ENCODE peak calls at places on chromosome 22, in five cellular contexts. F, W, P, O and Z are unnamed samples.

GRCh38 chr22:35299217-35299716 is 427 bp upstream of the TOM1 start:
- DNase-seq in F (no peak), W (no peak), P (no peak), O (no peak), Z (peak; percentile 38)

GRCh38 chr22:48004936-48005335 is 1242.5 kb downstream of the TBC1D22A start:
- DNase-seq in F (no peak), W (no peak), P (no peak), O (no peak), Z (no peak)

GRCh38 chr22:19176175-19176630 is 2.3 kb downstream of the SLC25A1 start:
- DNase-seq in F (peak; percentile 62), W (no peak), P (no peak), O (no peak), Z (no peak)

GRCh38 chr22:25853902-25854301 is 111.9 kb downstream of the MYO18B start:
- DNase-seq in F (no peak), W (no peak), P (no peak), O (no peak), Z (no peak)

GRCh38 chr22:31134688-31135087 is 5.6 kb downstream of the PLA2G3 start:
- DNase-seq in F (no peak), W (no peak), P (no peak), O (no peak), Z (no peak)

GRCh38 chr22:32574397-32574796 is 99.8 kb downstream of the FBXO7 start:
- DNase-seq in F (no peak), W (no peak), P (no peak), O (no peak), Z (no peak)

GRCh38 chr22:28629420-28630184 is 50.0 kb downstream of the TTC28 start:
- DNase-seq in F (no peak), W (no peak), P (no peak), O (no peak), Z (no peak)

GRCh38 chr22:41603873-41604332 is 14.3 kb upstream of the PMM1 start:
- DNase-seq in F (no peak), W (no peak), P (no peak), O (no peak), Z (peak; percentile 68)

GRCh38 chr22:38012604-38013072 is 28.3 kb upstream of the SOX10 start:
- DNase-seq in F (no peak), W (no peak), P (no peak), O (no peak), Z (no peak)

GRCh38 chr22:19035474-19036228 is 86.6 kb downstream of the DGCR2 start:
- DNase-seq in F (no peak), W (no peak), P (no peak), O (no peak), Z (no peak)

GRCh38 chr22:37082251-37082650 is 27.3 kb downstream of the TMPRSS6 start:
- DNase-seq in F (no peak), W (no peak), P (no peak), O (no peak), Z (no peak)

GRCh38 chr22:20881231-20881630 is 22.4 kb downstream of the SNAP29 start:
- DNase-seq in F (no peak), W (no peak), P (no peak), O (no peak), Z (no peak)

GRCh38 chr22:36267896-36268485 is 15.1 kb downstream of the APOL1 start:
- DNase-seq in F (no peak), W (no peak), P (peak; percentile 64), O (no peak), Z (no peak)

GRCh38 chr22:35761037-35761436 is 43.4 kb downstream of the APOL5 start:
- DNase-seq in F (no peak), W (no peak), P (no peak), O (no peak), Z (peak; percentile 11)

GRCh38 chr22:37930952-37931440 is 22.4 kb downstream of the C22orf23 start:
- DNase-seq in F (no peak), W (no peak), P (no peak), O (no peak), Z (no peak)

GRCh38 chr22:45442120-45442519 is 28.6 kb downstream of the RIBC2 start:
- DNase-seq in F (no peak), W (no peak), P (no peak), O (no peak), Z (no peak)

GRCh38 chr22:50205781-50206569 is 5.2 kb downstream of the SELENOO start:
- DNase-seq in F (peak; percentile 56), W (no peak), P (no peak), O (no peak), Z (no peak)

GRCh38 chr22:18077087-18077638 is 627 bp upstream of the PEX26 start:
- DNase-seq in F (no peak), W (no peak), P (no peak), O (no peak), Z (no peak)

GRCh38 chr22:18048441-18048898 is 24.1 kb upstream of the MICAL3 start:
- DNase-seq in F (peak; percentile 64), W (no peak), P (no peak), O (no peak), Z (no peak)

GRCh38 chr22:19579880-19580279 is 55.7 kb upstream of the CLDN5 start:
- DNase-seq in F (peak; percentile 65), W (peak; percentile 34), P (no peak), O (peak; percentile 58), Z (peak; percentile 45)

GRCh38 chr22:39941661-39942060 is 18.5 kb upstream of the TMA7B start:
- DNase-seq in F (no peak), W (no peak), P (no peak), O (no peak), Z (no peak)

GRCh38 chr22:39942433-39943213 is 17.6 kb upstream of the TMA7B start:
- DNase-seq in F (no peak), W (no peak), P (no peak), O (no peak), Z (no peak)

GRCh38 chr22:39938509-39938908 is 21.7 kb upstream of the TMA7B start:
- DNase-seq in F (no peak), W (no peak), P (no peak), O (no peak), Z (no peak)

GRCh38 chr22:39939830-39940229 is 20.4 kb upstream of the TMA7B start:
- DNase-seq in F (no peak), W (no peak), P (no peak), O (no peak), Z (no peak)

DNA sequence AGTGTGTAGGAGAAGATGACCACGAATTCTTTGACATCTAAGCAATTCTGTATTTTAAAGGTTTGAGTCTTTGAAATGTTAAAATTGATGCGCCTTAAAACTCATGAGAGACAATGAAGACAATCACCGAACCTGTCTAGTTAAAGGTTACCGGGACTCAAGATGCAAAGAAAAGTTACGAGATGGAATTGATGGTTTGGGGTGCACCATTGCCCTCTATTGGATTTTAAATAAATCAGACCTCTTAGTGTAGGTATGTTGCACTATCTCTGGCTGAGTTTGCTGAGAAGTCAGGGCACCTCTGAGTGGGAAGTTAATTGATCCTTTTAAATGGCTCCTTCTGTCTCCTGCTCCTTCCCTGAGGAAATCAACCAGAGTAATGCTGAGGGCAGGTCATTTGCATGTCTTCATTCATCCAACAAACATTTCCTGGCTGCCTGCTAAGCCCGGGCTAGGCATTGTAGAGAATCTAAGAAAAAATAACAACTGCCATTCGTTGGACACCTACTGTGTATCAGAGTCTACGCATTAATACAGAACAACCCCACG is 19.4 kb upstream of the TMA7B start:
- DNase-seq in F (no peak), W (no peak), P (no peak), O (no peak), Z (no peak)
- TF ChIP-seq CTCF in F (no peak), W (no peak), P (peak; percentile 44), O (no peak), Z (no peak)

DNA sequence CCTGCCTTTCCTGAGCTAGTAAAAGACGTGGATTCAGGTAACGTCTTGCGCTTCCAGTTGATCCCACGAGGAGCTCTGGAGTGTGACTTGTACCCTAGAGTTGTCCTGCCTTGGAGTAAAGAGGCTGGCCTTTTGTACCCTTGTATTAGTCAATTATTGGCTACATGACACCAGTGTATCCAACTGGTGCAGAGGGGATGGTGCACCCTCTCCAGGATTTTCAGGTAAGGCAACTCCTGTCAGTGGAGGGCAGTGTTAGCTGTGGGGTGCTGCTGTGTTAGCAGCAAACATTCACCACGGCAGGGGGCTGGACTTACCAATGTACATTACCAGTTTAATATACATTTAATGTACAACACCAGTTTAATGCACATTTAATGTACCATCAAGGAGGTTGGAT is 233.5 kb downstream of the MIAT start:
- DNase-seq in F (no peak), W (no peak), P (no peak), O (no peak), Z (no peak)
- TF ChIP-seq CTCF in F (no peak), W (no peak), P (peak; percentile 51), O (no peak), Z (no peak)

GRCh38 chr22:39136317-39136716 is 16.2 kb downstream of the CBX7 start:
- DNase-seq in F (no peak), W (no peak), P (peak; percentile 65), O (no peak), Z (no peak)

GRCh38 chr22:39134366-39135091 is 18.0 kb downstream of the CBX7 start:
- DNase-seq in F (peak; percentile 45), W (no peak), P (peak; percentile 92), O (no peak), Z (no peak)

GRCh38 chr22:39132871-39133524 is 19.5 kb downstream of the CBX7 start:
- DNase-seq in F (peak; percentile 44), W (no peak), P (peak; percentile 71), O (no peak), Z (no peak)

GRCh38 chr22:39133871-39134270 is 18.6 kb downstream of the CBX7 start:
- DNase-seq in F (peak; percentile 29), W (no peak), P (peak; percentile 86), O (no peak), Z (no peak)

DNA sequence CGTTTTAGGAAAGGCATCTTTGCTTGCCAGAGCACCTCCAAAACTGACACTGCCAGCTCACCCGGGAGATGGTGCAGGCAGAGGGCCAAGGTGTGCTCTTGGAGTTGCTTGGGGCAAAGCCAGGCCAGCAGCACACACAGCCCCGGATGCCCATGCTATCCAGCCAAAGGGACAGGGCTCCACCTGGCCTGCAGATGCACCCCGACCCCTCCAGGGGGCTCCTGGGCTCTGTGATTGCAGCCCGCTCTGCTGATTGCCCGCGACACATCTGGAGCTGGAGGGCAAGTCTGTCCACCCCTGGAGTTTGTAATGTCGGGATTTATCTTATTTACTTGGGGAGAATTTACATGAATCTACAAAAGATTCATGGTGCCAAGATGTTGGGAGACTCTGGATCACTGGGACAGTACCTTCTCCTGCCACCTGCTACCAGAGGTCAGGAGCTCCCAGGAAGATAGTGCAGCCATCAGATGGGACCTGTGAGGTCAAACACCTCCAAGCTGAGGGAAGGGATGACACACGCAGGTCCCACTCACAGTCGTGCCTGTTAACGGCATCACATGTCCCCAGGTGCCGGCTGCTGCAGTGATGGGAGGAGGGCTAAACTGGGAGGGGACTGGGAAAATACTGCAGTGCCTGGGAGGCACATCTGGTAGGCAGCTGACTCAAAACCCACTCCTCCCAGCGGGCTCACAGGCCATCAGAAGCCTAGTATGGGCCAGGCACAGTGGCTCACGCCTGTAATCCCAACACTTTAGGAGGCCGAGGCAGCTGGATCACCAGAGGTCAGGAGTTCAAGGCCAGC is 17.2 kb downstream of the CBX7 start:
- DNase-seq in F (no peak), W (peak; percentile 56), P (peak; percentile 64), O (peak; percentile 88), Z (no peak)
- TF ChIP-seq CTCF in F (peak; percentile 20), W (peak; percentile 52), P (peak; percentile 79), O (peak; percentile 71), Z (peak; percentile 33)

DNA sequence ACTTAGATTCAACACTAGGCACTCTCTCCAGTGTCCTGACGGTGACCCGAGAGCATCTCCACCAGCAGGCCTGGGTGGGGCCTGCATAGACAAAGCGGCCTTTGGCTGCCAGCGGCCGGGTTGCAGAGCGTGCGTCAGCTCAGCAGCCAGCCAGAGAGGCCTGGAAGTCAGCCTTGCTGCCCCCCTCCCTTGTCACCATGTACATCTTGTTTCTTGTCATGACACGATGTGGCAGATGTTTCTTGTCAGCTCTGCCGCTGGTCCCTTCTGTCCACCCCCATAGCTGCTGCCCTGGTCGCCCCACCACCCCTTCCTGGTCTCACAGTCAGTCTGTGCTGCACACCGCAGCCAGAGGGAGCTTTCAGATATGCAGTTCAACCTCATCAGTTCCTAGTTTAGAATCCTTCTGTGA is 33.1 kb upstream of the CBX7 start:
- DNase-seq in F (peak; percentile 83), W (peak; percentile 80), P (peak; percentile 72), O (no peak), Z (no peak)
- TF ChIP-seq CTCF in F (peak; percentile 17), W (peak; percentile 51), P (peak; percentile 51), O (no peak), Z (no peak)